ENCODE peak calls at places on chromosomes 5 and 9, in eight cellular contexts. Q, O, Y, D, N, A, K and R are unnamed samples.
A peak's percentile ranks its signal among the peaks of the same experiment; 100 is the strongest.

GRCh38 chr5:180640765-180641565 is 8.4 kb downstream of the FLT4 start:
- DNase-seq in Q (no peak), O (no peak), Y (no peak), D (no peak), N (no peak), A (no peak), K (no peak), R (no peak)

GRCh38 chr5:132265336-132266030 is 8.0 kb downstream of the PDLIM4 start:
- DNase-seq in Q (peak; percentile 94), O (no peak), Y (no peak), D (peak; percentile 55), N (peak; percentile 90), A (peak; percentile 96), K (peak; percentile 81), R (no peak)

GRCh38 chr9:97858826-97859225 is 5.8 kb downstream of the FOXE1 start:
- DNase-seq in Q (no peak), O (no peak), Y (no peak), D (no peak), N (no peak), A (no peak), K (no peak), R (no peak)

GRCh38 chr5:33231935-33232334 is 208.8 kb upstream of the TARS1 start:
- DNase-seq in Q (no peak), O (no peak), Y (no peak), D (no peak), N (no peak), A (peak; percentile 40), K (no peak), R (no peak)

GRCh38 chr9:96186601-96187011 is 115.4 kb downstream of the HSD17B3 start:
- DNase-seq in Q (peak; percentile 94), O (peak; percentile 51), Y (no peak), D (peak; percentile 84), N (peak; percentile 33), A (peak; percentile 28), K (no peak), R (no peak)

GRCh38 chr5:131264453-131265200 is 774 bp downstream of the CDC42SE2 start:
- DNase-seq in Q (no peak), O (peak; percentile 54), Y (no peak), D (peak; percentile 81), N (peak; percentile 41), A (peak; percentile 43), K (no peak), R (no peak)

GRCh38 chr5:23507278-23507685 is at the start of gene PRDM9:
- DNase-seq in Q (no peak), O (peak; percentile 86), Y (no peak), D (peak; percentile 62), N (peak; percentile 48), A (peak; percentile 80), K (no peak), R (no peak)

GRCh38 chr9:33818167-33818831 is 1.3 kb downstream of the UBE2R2 start:
- DNase-seq in Q (no peak), O (peak; percentile 23), Y (no peak), D (no peak), N (no peak), A (no peak), K (no peak), R (peak; percentile 16)

GRCh38 chr5:167822241-167822640 is 469.2 kb upstream of the WWC1 start:
- DNase-seq in Q (no peak), O (no peak), Y (no peak), D (no peak), N (no peak), A (no peak), K (no peak), R (no peak)

DNA sequence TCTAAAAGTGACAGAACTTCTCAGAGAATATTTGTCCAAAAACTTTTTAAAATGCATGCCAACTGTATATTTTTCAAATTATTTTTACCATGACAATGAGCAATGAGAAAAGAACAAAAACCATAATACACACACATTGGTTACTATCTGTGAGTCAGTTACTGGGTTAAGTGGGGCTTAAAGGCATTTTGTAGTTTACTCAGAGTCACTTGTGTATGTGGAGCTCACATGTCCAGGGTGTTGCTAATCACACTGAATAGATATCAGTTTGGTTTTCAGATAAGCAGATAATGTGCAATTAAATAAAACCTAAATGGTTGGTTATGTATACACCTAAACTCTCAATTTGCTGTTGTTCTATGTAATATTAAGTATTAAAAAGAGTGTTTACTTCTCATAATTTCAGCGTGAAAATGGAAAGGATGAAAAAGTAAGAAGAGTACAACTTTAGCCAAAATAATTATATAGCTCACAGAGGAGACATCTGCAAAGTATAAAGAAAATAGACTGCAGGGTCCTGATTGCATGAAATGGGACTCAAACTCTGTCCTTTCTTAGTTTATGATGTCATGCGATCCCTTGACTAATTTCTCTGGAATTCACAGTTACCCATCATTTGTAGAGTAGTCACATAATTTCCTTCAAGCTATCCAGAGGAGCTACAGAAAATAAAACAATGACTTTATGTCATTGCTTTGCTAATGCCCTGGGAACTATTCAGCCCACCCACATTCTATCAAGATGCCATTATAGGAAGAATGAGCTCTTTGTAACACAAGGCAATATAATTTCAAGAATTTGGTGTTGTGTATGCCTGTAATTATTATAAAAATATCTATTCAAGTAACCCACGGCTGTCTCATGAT is 388.0 kb upstream of the ZNF608 start:
- DNase-seq in Q (peak; percentile 79), O (no peak), Y (no peak), D (no peak), N (peak; percentile 74), A (peak; percentile 60), K (no peak), R (no peak)
- H3K4me1 ChIP-seq in Q (peaks cover 36% of the 10 kb centered on the region), O (no peaks in the 10 kb centered on the region), Y (no peaks in the 10 kb centered on the region), D (peaks cover 4% of the 10 kb centered on the region), N (peaks cover 12% of the 10 kb centered on the region), A (no peaks in the 10 kb centered on the region), K (no peaks in the 10 kb centered on the region), R (no peaks in the 10 kb centered on the region)

DNA sequence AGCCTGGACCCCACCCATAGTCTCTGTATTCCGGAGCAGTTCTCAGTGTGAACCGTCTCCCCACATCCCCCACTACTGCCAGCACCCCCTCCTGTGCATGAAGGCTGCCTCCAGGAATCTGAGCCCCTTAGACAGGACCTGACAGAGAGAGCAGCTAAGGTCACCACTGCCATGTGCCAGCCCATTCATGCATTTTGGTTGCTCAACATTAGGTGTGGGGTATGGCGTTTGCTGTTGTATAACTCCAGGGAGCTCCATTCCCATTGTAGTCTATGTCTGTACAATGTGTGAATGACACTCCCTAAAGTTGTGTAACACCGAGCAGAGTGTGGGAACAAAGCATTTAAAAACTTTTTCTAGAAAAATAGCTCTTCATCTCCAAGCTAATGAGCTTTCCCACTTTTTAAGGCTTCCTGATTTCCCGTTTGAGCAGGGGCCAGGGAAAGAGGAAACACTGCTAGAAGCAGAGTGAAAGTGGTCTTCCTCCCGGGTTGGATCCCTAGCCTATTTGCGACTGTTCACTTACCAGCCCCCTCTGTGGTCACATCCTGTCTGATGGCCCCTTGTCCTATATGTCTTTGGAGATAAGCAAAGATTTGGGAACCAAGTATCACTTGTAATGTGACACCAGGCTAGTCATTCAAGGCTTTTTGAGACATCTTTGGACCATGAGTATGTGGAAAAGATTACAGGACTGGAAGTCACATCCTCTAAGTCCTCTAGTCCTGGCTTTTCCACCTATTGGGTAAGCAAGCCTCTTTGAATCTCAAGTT is 5.9 kb downstream of the DNAJB5 start:
- DNase-seq in Q (no peak), O (no peak), Y (no peak), D (no peak), N (peak; percentile 46), A (peak; percentile 91), K (peak; percentile 79), R (no peak)
- H3K4me1 ChIP-seq in Q (peaks cover 11% of the 10 kb centered on the region), O (peaks cover 45% of the 10 kb centered on the region), Y (no peaks in the 10 kb centered on the region), D (peaks cover 36% of the 10 kb centered on the region), N (peaks cover 12% of the 10 kb centered on the region), A (peaks cover 60% of the 10 kb centered on the region), K (peaks cover 68% of the 10 kb centered on the region), R (peaks cover 31% of the 10 kb centered on the region)

DNA sequence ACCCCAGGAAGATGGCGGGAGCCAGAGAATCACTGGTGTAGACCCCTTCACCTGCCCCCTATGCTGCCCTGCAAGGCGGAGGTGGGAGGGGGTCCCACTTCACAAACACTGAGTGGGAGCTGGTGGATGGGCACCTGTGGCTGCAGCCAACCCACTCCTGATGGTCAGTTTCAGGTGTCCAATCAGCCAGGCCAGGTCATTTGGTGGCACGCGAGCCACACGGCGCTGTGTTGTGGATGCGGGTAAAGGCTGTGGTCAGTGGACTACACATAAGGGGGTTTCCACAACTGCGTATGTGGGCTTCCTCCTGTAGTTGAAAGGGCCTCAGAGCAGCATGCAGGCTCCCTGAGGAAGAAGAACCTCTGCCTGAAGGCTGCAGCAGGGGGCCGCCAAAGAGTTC is 284.6 kb upstream of the IRX2 start:
- DNase-seq in Q (no peak), O (no peak), Y (no peak), D (no peak), N (no peak), A (no peak), K (peak; percentile 40), R (no peak)
- H3K4me1 ChIP-seq in Q (no peaks in the 10 kb centered on the region), O (no peaks in the 10 kb centered on the region), Y (no peaks in the 10 kb centered on the region), D (no peaks in the 10 kb centered on the region), N (no peaks in the 10 kb centered on the region), A (no peaks in the 10 kb centered on the region), K (no peaks in the 10 kb centered on the region), R (no peaks in the 10 kb centered on the region)

GRCh38 chr5:170441385-170441784 is 52.2 kb upstream of the KCNMB1 start:
- DNase-seq in Q (peak; percentile 32), O (no peak), Y (no peak), D (no peak), N (no peak), A (no peak), K (peak; percentile 42), R (no peak)
- H3K4me1 ChIP-seq in Q (no peaks in the 10 kb centered on the region), O (peaks cover 14% of the 10 kb centered on the region), Y (no peaks in the 10 kb centered on the region), D (peaks cover 11% of the 10 kb centered on the region), N (no peaks in the 10 kb centered on the region), A (no peaks in the 10 kb centered on the region), K (no peaks in the 10 kb centered on the region), R (no peaks in the 10 kb centered on the region)

DNA sequence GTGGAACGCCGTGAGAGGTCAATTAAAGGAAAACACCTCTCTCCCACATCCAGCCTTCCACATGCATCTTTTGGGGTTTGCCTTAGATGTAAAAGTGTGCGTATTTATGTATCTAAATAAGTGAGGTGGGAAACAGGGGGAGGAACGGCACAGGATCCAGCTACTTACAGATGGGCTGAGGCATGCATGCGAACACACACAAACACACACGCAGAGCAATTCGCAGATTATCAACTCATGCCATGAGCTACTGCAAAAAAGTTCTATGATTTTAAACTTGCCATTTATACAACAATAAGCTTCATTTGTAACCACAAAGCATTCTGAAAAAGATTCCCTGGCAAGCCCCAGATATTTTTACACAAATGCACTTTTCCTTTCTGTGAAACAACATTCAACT is 242.0 kb downstream of the BNC2 start:
- DNase-seq in Q (no peak), O (no peak), Y (no peak), D (no peak), N (no peak), A (peak; percentile 63), K (no peak), R (no peak)
- H3K4me1 ChIP-seq in Q (peaks cover 47% of the 10 kb centered on the region), O (peaks cover 10% of the 10 kb centered on the region), Y (no peaks in the 10 kb centered on the region), D (peaks cover 3% of the 10 kb centered on the region), N (peaks cover 5% of the 10 kb centered on the region), A (no peaks in the 10 kb centered on the region), K (peaks cover 27% of the 10 kb centered on the region), R (peaks cover 42% of the 10 kb centered on the region)

GRCh38 chr9:120936764-120937122 is 10.1 kb upstream of the TRAF1 start:
- DNase-seq in Q (no peak), O (no peak), Y (no peak), D (no peak), N (no peak), A (no peak), K (no peak), R (no peak)
- H3K4me1 ChIP-seq in Q (peaks cover 42% of the 10 kb centered on the region), O (peaks cover 49% of the 10 kb centered on the region), Y (peaks cover 7% of the 10 kb centered on the region), D (peaks cover 11% of the 10 kb centered on the region), N (peaks cover 28% of the 10 kb centered on the region), A (peaks cover 22% of the 10 kb centered on the region), K (peaks cover 50% of the 10 kb centered on the region), R (peaks cover 62% of the 10 kb centered on the region)